ENCODE peak calls at places on chromosomes 11 and 22, in nine cellular contexts. L is adrenal gland, B is astrocyte, N is adipocyte, V is hippocampal formation, I is NCI-H1105 treated with DMSO at 0.1 percent for 48 hours, W is cardiac muscle cell, Q is cardiac fibroblast, M is substantia nigra. X is an unnamed sample.

GRCh38 chr11:61586792-61587430 is 6.0 kb upstream of the SYT7 start:
- DNase-seq in Q (no peak), V (no peak), L (no peak), N (no peak), W (no peak), M (no peak), I (peak), B (no peak), X (no peak)

GRCh38 chr11:5577101-5577500 is 3.6 kb upstream of the OR52B6 start:
- DNase-seq in M (no peak), V (no peak), L (no peak), W (no peak), I (no peak), B (no peak), N (no peak), Q (no peak), X (no peak)

GRCh38 chr22:27724706-27725105 is 76.8 kb downstream of the MN1 start:
- DNase-seq in B (peak), Q (no peak), N (peak), L (peak), M (no peak), I (no peak), V (no peak), W (no peak), X (no peak)

GRCh38 chr11:118691926-118692830 is 12.7 kb upstream of the TREH start:
- DNase-seq in N (peak), L (no peak), V (no peak), B (peak), I (no peak), W (peak), M (no peak), Q (peak), X (no peak)

GRCh38 chr11:120303004-120303637 is 22.0 kb upstream of the TLCD5 start:
- DNase-seq in Q (peak), V (peak), N (peak), B (peak), M (peak), W (peak), L (peak), I (peak), X (peak)

GRCh38 chr22:30047364-30047738 is 32.9 kb upstream of the HORMAD2 start:
- DNase-seq in N (no peak), V (no peak), Q (peak), B (no peak), I (no peak), W (peak), M (no peak), L (no peak), X (no peak)

GRCh38 chr11:30109774-30110173 is 92.9 kb upstream of the KCNA4 start:
- DNase-seq in V (no peak), L (no peak), M (no peak), I (no peak), Q (no peak), B (no peak), N (no peak), W (no peak), X (no peak)

GRCh38 chr11:12914401-12914912 is 94.7 kb upstream of the RASSF10 start:
- DNase-seq in B (peak), I (peak), Q (no peak), M (peak), L (peak), W (peak), V (peak), N (peak), X (peak)

GRCh38 chr11:9150501-9150900 is 59.1 kb upstream of the SCUBE2 start:
- DNase-seq in V (no peak), L (no peak), Q (peak), W (peak), M (no peak), I (no peak), N (peak), B (peak), X (no peak)

GRCh38 chr11:18192988-18193387 is 20.4 kb downstream of the MRGPRX4 start:
- DNase-seq in L (no peak), Q (no peak), V (no peak), N (no peak), I (no peak), B (no peak), M (peak), W (no peak), X (no peak)

GRCh38 chr11:94325681-94326080 is 21.3 kb downstream of the IZUMO1R start:
- DNase-seq in N (no peak), M (no peak), L (no peak), Q (peak), V (no peak), I (no peak), W (peak), B (no peak), X (no peak)

GRCh38 chr22:38700271-38700788 is 413 bp downstream of the JOSD1 start:
- DNase-seq in L (peak), N (peak), Q (peak), V (peak), I (no peak), B (no peak), W (peak), M (peak), X (peak)

GRCh38 chr11:8267831-8268529 is 4.3 kb upstream of the LMO1 start:
- DNase-seq in I (peak), B (no peak), W (peak), L (peak), Q (no peak), V (no peak), M (no peak), N (peak), X (no peak)

GRCh38 chr11:65968600-65969482 is 7.3 kb downstream of the SART1 start:
- DNase-seq in V (no peak), B (no peak), M (no peak), L (no peak), N (no peak), I (no peak), W (no peak), Q (no peak), X (no peak)

GRCh38 chr11:45303316-45303715 is 17.2 kb upstream of the SYT13 start:
- DNase-seq in M (no peak), I (no peak), V (no peak), Q (no peak), W (no peak), B (no peak), L (no peak), N (no peak), X (no peak)

GRCh38 chr11:124762624-124763155 is 600 bp upstream of the ESAM start:
- DNase-seq in M (no peak), N (peak), Q (no peak), V (no peak), W (no peak), L (no peak), B (no peak), I (peak), X (no peak)

GRCh38 chr11:108732395-108732794 is 67.5 kb downstream of the DDX10 start:
- DNase-seq in Q (no peak), W (no peak), N (no peak), B (no peak), I (peak), L (no peak), M (no peak), V (no peak), X (peak)

GRCh38 chr11:43852057-43852636 is 28.5 kb upstream of the ALKBH3 start:
- DNase-seq in N (peak), I (peak), L (peak), M (peak), Q (peak), V (peak), W (peak), B (peak), X (peak)

GRCh38 chr22:27850000-27850465 is 48.5 kb upstream of the MN1 start:
- DNase-seq in L (peak), I (no peak), V (no peak), M (no peak), Q (peak), B (peak), W (peak), N (peak), X (no peak)

GRCh38 chr11:122981388-122982264 is at the start of gene BSX:
- DNase-seq in B (peak), L (peak), M (peak), V (peak), N (peak), Q (peak), I (no peak), W (peak), X (no peak)

GRCh38 chr11:2522636-2523255 is 77.9 kb downstream of the KCNQ1 start:
- DNase-seq in L (no peak), V (no peak), W (no peak), N (no peak), B (no peak), I (no peak), M (no peak), Q (no peak), X (no peak)

GRCh38 chr11:23944939-23945338 is 551.9 kb upstream of the LUZP2 start:
- DNase-seq in L (no peak), V (no peak), N (no peak), Q (no peak), M (no peak), I (no peak), W (peak), B (no peak), X (no peak)

GRCh38 chr22:24402460-24403192 is 24.8 kb upstream of the ADORA2A start:
- DNase-seq in B (peak), N (peak), I (peak), W (peak), V (no peak), Q (peak), L (peak), M (no peak), X (no peak)

GRCh38 chr22:30427871-30428270 is 2.3 kb downstream of the MTFP1 start:
- DNase-seq in Q (peak), M (no peak), W (no peak), L (no peak), V (no peak), I (no peak), B (no peak), N (no peak), X (no peak)

GRCh38 chr22:19121631-19122142 is 525 bp downstream of the DGCR2 start:
- DNase-seq in N (peak), Q (peak), B (peak), W (peak), V (peak), M (peak), L (peak), I (peak), X (no peak)

GRCh38 chr11:82845336-82846036 is 54.7 kb downstream of the PRCP start:
- DNase-seq in Q (no peak), B (no peak), M (no peak), I (no peak), L (no peak), V (no peak), N (no peak), W (no peak), X (no peak)

GRCh38 chr11:32279672-32280071 is 155.7 kb downstream of the WT1 start:
- DNase-seq in L (no peak), B (no peak), M (no peak), N (no peak), V (no peak), Q (no peak), I (no peak), W (no peak), X (no peak)

GRCh38 chr22:21669026-21669425 is 3.2 kb downstream of the PPIL2 start:
- DNase-seq in N (no peak), Q (no peak), B (no peak), M (no peak), W (no peak), L (no peak), I (no peak), V (no peak), X (no peak)

GRCh38 chr22:27609411-27610029 is 192.0 kb downstream of the MN1 start:
- DNase-seq in L (no peak), N (no peak), M (peak), W (no peak), B (no peak), I (no peak), V (peak), Q (no peak), X (no peak)

GRCh38 chr11:21783954-21784353 is 408.9 kb upstream of the ANO5 start:
- DNase-seq in V (no peak), M (no peak), L (no peak), B (no peak), I (no peak), W (no peak), N (no peak), Q (no peak), X (no peak)

GRCh38 chr11:17719940-17720795 is 797 bp downstream of the MYOD1 start:
- DNase-seq in M (no peak), I (peak), B (peak), L (no peak), N (peak), Q (peak), V (no peak), W (peak), X (no peak)

GRCh38 chr11:86016451-86016850 is 52.4 kb downstream of the PICALM start:
- DNase-seq in L (no peak), M (no peak), W (no peak), V (no peak), Q (no peak), B (no peak), I (no peak), N (no peak), X (no peak)

X was measured in NCI-H1436.